ENCODE peak calls at places on chromosomes 7 and 10, in ten cellular contexts. K is SK-N-SH; I is lower leg skin; F is CD8-positive, alpha-beta T cell; L is cardiac muscle cell; G is uterus; S is thoracic aorta; U is GM23338; W is Caco-2; T is brain microvascular endothelial cell. H is an unnamed sample.

GRCh38 chr7:140610204-140611165 is 30.1 kb downstream of the DENND2A start:
- DNase-seq in G (no peak), T (no peak), K (no peak), I (no peak), U (no peak), S (no peak), W (no peak), F (no peak), L (no peak), H (no peak)

GRCh38 chr10:34184901-34185386 is 630.2 kb downstream of the PARD3 start:
- DNase-seq in F (no peak), G (no peak), L (no peak), T (no peak), I (no peak), K (no peak), W (no peak), S (no peak), U (no peak), H (no peak)

GRCh38 chr10:43252785-43253341 is 14.0 kb downstream of the RASGEF1A start:
- DNase-seq in G (peak), L (no peak), F (peak), S (no peak), U (no peak), W (no peak), I (no peak), K (peak), T (no peak), H (no peak)

GRCh38 chr7:151410405-151411390 is 860 bp upstream of the WDR86 start:
- DNase-seq in F (no peak), L (peak), U (peak), G (no peak), K (peak), S (no peak), T (no peak), W (no peak), I (no peak), H (no peak)

GRCh38 chr7:80885774-80886173 is 33.1 kb downstream of the SEMA3C start:
- DNase-seq in W (no peak), G (no peak), S (no peak), U (no peak), L (no peak), K (no peak), F (no peak), I (no peak), T (no peak), H (no peak)

GRCh38 chr10:45466784-45467183 is 92.8 kb downstream of the ALOX5 start:
- DNase-seq in F (no peak), T (no peak), U (no peak), G (no peak), S (no peak), L (no peak), W (no peak), I (no peak), K (no peak), H (no peak)

GRCh38 chr10:34079702-34080484 is 735.2 kb downstream of the PARD3 start:
- DNase-seq in G (no peak), U (no peak), F (no peak), W (no peak), T (no peak), I (no peak), L (no peak), S (no peak), K (no peak), H (no peak)

GRCh38 chr7:140604076-140604475 is 36.5 kb downstream of the DENND2A start:
- DNase-seq in G (no peak), T (no peak), S (no peak), K (no peak), U (no peak), L (no peak), F (no peak), W (no peak), I (no peak), H (no peak)

GRCh38 chr7:156684661-156685060 is 44.1 kb downstream of the RNF32 start:
- DNase-seq in L (no peak), F (no peak), I (no peak), K (no peak), U (no peak), G (no peak), T (no peak), W (no peak), S (no peak), H (no peak)

GRCh38 chr10:73906524-73907447 is 4.1 kb upstream of the PLAU start:
- DNase-seq in I (no peak), T (peak), U (peak), F (no peak), W (peak), G (peak), L (peak), K (no peak), S (peak), H (peak)

GRCh38 chr7:67918158-67918557 is 921.5 kb downstream of the TYW1 start:
- DNase-seq in T (no peak), I (no peak), G (no peak), K (no peak), S (no peak), F (no peak), L (no peak), W (no peak), U (no peak), H (no peak)

GRCh38 chr10:70568113-70568512 is 34.4 kb downstream of the PRF1 start:
- DNase-seq in U (no peak), W (peak), F (no peak), K (no peak), G (no peak), L (no peak), I (no peak), S (no peak), T (no peak), H (no peak)

DNA sequence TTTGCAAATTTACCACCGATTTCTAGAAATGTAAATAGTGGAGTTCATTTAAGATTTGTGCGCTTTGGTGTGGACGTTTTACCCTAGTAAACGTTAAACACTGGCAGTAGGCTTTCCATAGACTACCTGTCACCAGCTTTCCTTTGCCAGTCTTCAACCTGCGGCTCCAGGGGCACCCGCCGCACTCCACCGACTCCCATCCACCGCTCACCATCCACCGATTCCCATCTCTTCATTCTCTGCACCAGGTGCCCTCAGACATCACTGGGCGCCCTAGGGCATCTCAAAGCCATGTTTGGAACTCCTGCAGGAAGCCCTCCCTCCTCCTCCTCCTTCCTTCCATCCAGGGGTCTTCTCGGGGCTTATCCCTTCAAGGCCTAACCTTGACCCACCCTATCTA is 1.4 kb upstream of the AP5Z1 start:
- DNase-seq in I (no peak), S (no peak), F (no peak), U (no peak), L (no peak), K (no peak), G (no peak), T (no peak), W (no peak), H (no peak)
- H3K4me3 ChIP-seq in I (no peak), S (peak), F (no peak), U (no peak), L (no peak), K (no peak), G (no peak), T (no peak), W (no peak), H (no peak)

GRCh38 chr10:122207596-122207995 is 63.5 kb upstream of the BTBD16 start:
- DNase-seq in L (peak), G (no peak), U (no peak), S (no peak), T (no peak), I (no peak), W (no peak), K (no peak), F (no peak), H (no peak)

GRCh38 chr10:122204691-122205489 is 66.2 kb upstream of the BTBD16 start:
- DNase-seq in W (no peak), U (no peak), T (no peak), I (no peak), G (no peak), K (no peak), F (no peak), L (no peak), S (no peak), H (no peak)

GRCh38 chr10:122207135-122207534 is 64.0 kb upstream of the BTBD16 start:
- DNase-seq in K (no peak), L (no peak), T (no peak), I (no peak), U (no peak), F (no peak), G (no peak), W (no peak), S (no peak), H (no peak)

GRCh38 chr10:122208616-122209430 is 62.3 kb upstream of the BTBD16 start:
- DNase-seq in K (no peak), T (no peak), W (no peak), G (no peak), F (no peak), I (no peak), L (no peak), U (no peak), S (no peak), H (no peak)

DNA sequence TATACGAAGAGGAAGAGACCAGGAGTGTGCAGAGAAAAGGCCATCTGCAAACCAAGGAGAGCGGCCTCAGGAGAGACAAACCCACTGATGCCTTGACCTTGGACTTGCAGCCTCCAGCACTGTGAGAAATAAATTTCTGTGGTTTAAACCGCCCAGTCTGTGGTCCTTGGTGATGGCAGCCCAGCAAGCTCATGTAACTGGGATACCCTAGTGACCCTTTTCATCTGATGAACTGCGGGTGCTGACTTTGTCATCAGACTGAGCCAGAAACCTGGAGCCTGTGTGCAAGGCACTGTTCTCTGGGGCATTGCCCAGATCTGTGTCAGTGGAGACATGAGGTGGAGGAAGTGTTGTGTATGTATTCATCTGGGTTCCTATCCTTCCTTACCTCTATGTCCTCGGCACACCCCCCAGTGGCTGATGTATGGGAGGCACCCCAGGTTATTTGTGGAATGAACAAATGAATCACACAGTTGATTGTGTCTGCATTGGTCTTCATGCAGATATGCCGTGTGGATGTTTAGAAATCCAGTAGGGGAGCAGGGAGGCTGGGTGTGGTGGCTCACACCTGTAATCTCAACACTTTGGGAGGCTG is 64.5 kb upstream of the BTBD16 start:
- DNase-seq in W (no peak), G (no peak), S (no peak), U (no peak), K (no peak), F (no peak), T (peak), L (no peak), I (no peak), H (no peak)
- TF ChIP-seq CTCF in W (no peak), G (no peak), S (no peak), U (peak), K (no peak), F (no peak), T (peak), L (no peak), I (no peak), H (peak)

GRCh38 chr10:132434405-132435005 is 37.5 kb downstream of the PWWP2B start:
- DNase-seq in S (no peak), K (peak), W (no peak), F (peak), L (no peak), U (no peak), T (no peak), I (no peak), G (no peak), H (no peak)
- H3K4me3 ChIP-seq in S (no peak), K (no peak), W (no peak), F (peak), L (no peak), U (no peak), T (no peak), I (no peak), G (no peak), H (no peak)

GRCh38 chr7:22452142-22452763 is 47.7 kb downstream of the STEAP1B start:
- DNase-seq in L (peak), F (peak), S (no peak), W (peak), K (peak), G (peak), T (peak), I (peak), U (peak), H (no peak)

GRCh38 chr7:22457471-22457870 is 42.5 kb downstream of the STEAP1B start:
- DNase-seq in T (no peak), L (no peak), I (no peak), S (no peak), U (no peak), K (no peak), W (no peak), G (no peak), F (no peak), H (no peak)

GRCh38 chr7:22453159-22453558 is 46.8 kb downstream of the STEAP1B start:
- DNase-seq in S (no peak), F (no peak), W (no peak), L (no peak), G (no peak), K (no peak), I (no peak), U (no peak), T (no peak), H (no peak)

GRCh38 chr7:22454446-22454845 is 45.5 kb downstream of the STEAP1B start:
- DNase-seq in U (no peak), F (no peak), I (no peak), W (no peak), T (no peak), S (no peak), K (no peak), G (no peak), L (no peak), H (no peak)
- TF ChIP-seq CTCF in U (no peak), F (no peak), I (no peak), W (no peak), T (no peak), S (no peak), K (no peak), G (no peak), L (no peak), H (no peak)

GRCh38 chr7:20016669-20017068 is 200.5 kb downstream of the MACC1 start:
- DNase-seq in G (no peak), F (no peak), K (no peak), U (no peak), S (no peak), W (no peak), L (no peak), I (no peak), T (no peak), H (no peak)
- H3K4me3 ChIP-seq in G (no peak), F (no peak), K (no peak), U (no peak), S (no peak), W (no peak), L (no peak), I (no peak), T (no peak), H (no peak)

GRCh38 chr7:116862234-116863167 is at the start of gene CAPZA2:
- DNase-seq in W (peak), G (peak), I (peak), T (peak), S (peak), F (peak), K (peak), U (peak), L (peak), H (peak)
- TF ChIP-seq CTCF in W (peak), G (peak), I (no peak), T (peak), S (peak), F (peak), K (peak), U (no peak), L (peak), H (peak)

GRCh38 chr10:110872984-110873569 is 1.3 kb downstream of the PDCD4 start:
- DNase-seq in K (no peak), W (no peak), I (no peak), S (no peak), F (no peak), T (no peak), L (no peak), G (no peak), U (no peak), H (no peak)

GRCh38 chr10:110876000-110876399 is 4.3 kb downstream of the PDCD4 start:
- DNase-seq in L (no peak), U (no peak), G (no peak), S (no peak), T (no peak), F (no peak), W (no peak), K (no peak), I (no peak), H (no peak)

GRCh38 chr10:110871236-110872084 is at the start of gene PDCD4:
- DNase-seq in I (peak), G (peak), F (peak), U (peak), L (peak), W (peak), T (peak), S (peak), K (peak), H (peak)

GRCh38 chr10:110872145-110872983 is 636 bp downstream of the PDCD4 start:
- DNase-seq in I (peak), S (no peak), G (peak), K (peak), F (peak), T (peak), W (peak), L (peak), U (peak), H (no peak)

GRCh38 chr10:110873951-110874350 is 2.2 kb downstream of the PDCD4 start:
- DNase-seq in T (no peak), F (no peak), I (no peak), G (no peak), S (no peak), U (no peak), L (no peak), W (no peak), K (no peak), H (no peak)
- H3K4me3 ChIP-seq in T (peak), F (peak), I (no peak), G (peak), S (peak), U (peak), L (peak), W (peak), K (peak), H (peak)

GRCh38 chr10:15146366-15146765 is 22.1 kb downstream of the NMT2 start:
- DNase-seq in S (no peak), G (no peak), T (no peak), I (no peak), F (no peak), W (no peak), K (no peak), L (no peak), U (peak), H (no peak)
- TF ChIP-seq CTCF in S (no peak), G (no peak), T (no peak), I (no peak), F (no peak), W (no peak), K (no peak), L (no peak), U (peak), H (no peak)